ENCODE peak calls at places on chromosomes 2 and 18, in six cellular contexts. S is stimulated activated CD8-positive, alpha-beta memory T cell treated with anti-CD3 and anti-CD28 coated beads, Interleukin-4, amount 100 ng/mL, for 1 hour; T is GDM1; A is AML-193; Z is iris pigment epithelial cell; H is thoracic aorta. G is an unnamed sample.

GRCh38 chr18:13500227-13500865 is 226.0 kb downstream of the FAM210A start:
- DNase-seq in S (no peak), T (no peak), A (no peak), Z (peak; percentile 92), H (no peak), G (no peak)

GRCh38 chr18:1663879-1664705 is 759.4 kb downstream of the ADCYAP1 start:
- DNase-seq in S (no peak), T (no peak), A (peak; percentile 53), Z (peak; percentile 14), H (no peak), G (no peak)

GRCh38 chr2:46146866-46147502 is 150.2 kb upstream of the EPAS1 start:
- DNase-seq in S (no peak), T (no peak), A (no peak), Z (peak; percentile 30), H (no peak), G (no peak)

GRCh38 chr2:25787020-25787419 is 91.3 kb downstream of the ASXL2 start:
- DNase-seq in S (no peak), T (no peak), A (no peak), Z (peak; percentile 26), H (no peak), G (no peak)

GRCh38 chr2:182444806-182445205 is 18.0 kb upstream of the PDE1A start:
- DNase-seq in S (no peak), T (no peak), A (no peak), Z (peak; percentile 51), H (no peak), G (no peak)

GRCh38 chr2:71536311-71536710 is 83.0 kb downstream of the DYSF start:
- DNase-seq in S (no peak), T (no peak), A (no peak), Z (no peak), H (no peak), G (no peak)

GRCh38 chr18:8984131-8984670 is 118.3 kb upstream of the NDUFV2 start:
- DNase-seq in S (no peak), T (no peak), A (no peak), Z (no peak), H (no peak), G (no peak)

GRCh38 chr2:73370348-73370747 is 15.3 kb upstream of the ALMS1 start:
- DNase-seq in S (no peak), T (no peak), A (no peak), Z (no peak), H (no peak), G (no peak)

GRCh38 chr18:32072321-32072720 is 19.4 kb upstream of the RNF138 start:
- DNase-seq in S (no peak), T (no peak), A (peak; percentile 27), Z (no peak), H (no peak), G (no peak)

GRCh38 chr2:196900843-196901242 is 25.7 kb downstream of the PGAP1 start:
- DNase-seq in S (no peak), T (no peak), A (no peak), Z (no peak), H (no peak), G (no peak)

GRCh38 chr2:11933854-11934253 is 187.4 kb downstream of the LPIN1 start:
- DNase-seq in S (no peak), T (no peak), A (no peak), Z (no peak), H (no peak), G (no peak)

GRCh38 chr2:171271380-171271779 is 110.7 kb upstream of the TLK1 start:
- DNase-seq in S (no peak), T (no peak), A (no peak), Z (no peak), H (no peak), G (no peak)

GRCh38 chr18:77366725-77367641 is 117.3 kb downstream of the GALR1 start:
- DNase-seq in S (no peak), T (no peak), A (no peak), Z (peak; percentile 27), H (no peak), G (no peak)

G was measured in activated T-helper 1 cell treated with anti-CD3 and anti-CD28 coated beads, Interleukin-2, amount 50 U/mL, for 16 hours.